ENCODE peak calls at places on chromosomes 7 and 10, in eight cellular contexts. F is midbrain, J is NCI-H510A, U is neural crest cell, D is right cardiac atrium, E is GM12865, V is NCI-H1092 treated with DMSO at 0.1 percent for 48 hours, W is endothelial cell. Q is an unnamed sample.

GRCh38 chr10:12500406-12501303 is 151.3 kb downstream of the CAMK1D start:
- DNase-seq in F (no peak), U (no peak), D (no peak), W (no peak), E (no peak), J (peak), V (peak), Q (peak)

GRCh38 chr10:1674501-1674900 is 62.8 kb downstream of the ADARB2 start:
- DNase-seq in D (no peak), E (peak), V (no peak), W (no peak), J (no peak), F (no peak), U (no peak), Q (no peak)

GRCh38 chr10:47049056-47049851 is 138.0 kb downstream of the PTPN20 start:
- DNase-seq in V (no peak), J (no peak), E (no peak), F (no peak), W (no peak), U (no peak), D (no peak), Q (peak)

GRCh38 chr7:144158861-144159260 is 24.4 kb upstream of the CTAGE4 start:
- DNase-seq in V (no peak), E (no peak), W (no peak), D (no peak), J (no peak), F (no peak), U (no peak), Q (no peak)

GRCh38 chr10:72665925-72666324 is 26.0 kb upstream of the MCU start:
- DNase-seq in F (no peak), U (no peak), V (no peak), E (no peak), W (no peak), J (no peak), D (no peak), Q (no peak)

GRCh38 chr10:93917064-93917391 is 23.2 kb downstream of the SLC35G1 start:
- DNase-seq in E (no peak), V (no peak), J (no peak), F (no peak), U (no peak), W (no peak), D (peak), Q (peak)

GRCh38 chr7:17844514-17845196 is 95.6 kb downstream of the SNX13 start:
- DNase-seq in J (no peak), F (no peak), V (no peak), E (no peak), D (no peak), U (no peak), W (no peak), Q (no peak)

GRCh38 chr7:157077986-157078644 is 60.6 kb upstream of the UBE3C start:
- DNase-seq in W (peak), V (no peak), D (no peak), E (no peak), J (no peak), F (no peak), U (no peak), Q (peak)

GRCh38 chr7:155410436-155410835 is 47.5 kb upstream of the EN2 start:
- DNase-seq in E (no peak), J (no peak), F (no peak), V (no peak), D (no peak), U (no peak), W (no peak), Q (no peak)

GRCh38 chr10:71660313-71660712 is 59.3 kb downstream of the C10orf105 start:
- DNase-seq in J (no peak), F (no peak), E (no peak), U (no peak), V (no peak), D (no peak), W (no peak), Q (no peak)

GRCh38 chr7:18570890-18571478 is 75.4 kb downstream of the HDAC9 start:
- DNase-seq in F (peak), U (no peak), E (no peak), J (peak), D (no peak), W (no peak), V (peak), Q (peak)

Q was measured in testis.